ENCODE peak calls at places on chromosomes 6 and 20, in six cellular contexts. H is mesothelial cell of epicardium, Q is glutamatergic neuron, V is GM23338, W is MCF 10A, C is choroid plexus epithelial cell. B is an unnamed sample.

GRCh38 chr6:46862381-46862780 is 59.4 kb downstream of the ADGRF5 start:
- DNase-seq in H (no peak), Q (no peak), V (peak; percentile 57), W (no peak), C (no peak), B (no peak)

GRCh38 chr20:46331612-46332361 is 23.5 kb upstream of the CDH22 start:
- DNase-seq in H (no peak), Q (no peak), V (no peak), W (no peak), C (no peak), B (no peak)

GRCh38 chr20:6769953-6770831 is 2.7 kb downstream of the BMP2 start:
- DNase-seq in H (peak; percentile 61), Q (peak; percentile 36), V (peak; percentile 63), W (no peak), C (peak; percentile 52), B (no peak)

GRCh38 chr6:111761783-111762312 is 111.4 kb downstream of the FYN start:
- DNase-seq in H (no peak), Q (no peak), V (no peak), W (no peak), C (peak; percentile 88), B (no peak)

GRCh38 chr6:168374051-168374502 is 54.5 kb upstream of the DACT2 start:
- DNase-seq in H (no peak), Q (peak; percentile 8), V (no peak), W (no peak), C (no peak), B (no peak)

GRCh38 chr6:164048840-164049239 is 634.3 kb downstream of the QKI start:
- DNase-seq in H (no peak), Q (no peak), V (no peak), W (peak; percentile 8), C (peak; percentile 34), B (no peak)

GRCh38 chr6:168450921-168451320 is 9.9 kb downstream of the SMOC2 start:
- DNase-seq in H (no peak), Q (no peak), V (peak; percentile 61), W (no peak), C (no peak), B (no peak)

GRCh38 chr6:106253731-106254130 is 71.8 kb downstream of the ATG5 start:
- DNase-seq in H (no peak), Q (no peak), V (no peak), W (no peak), C (no peak), B (no peak)

GRCh38 chr20:55882922-55883321 is 122.4 kb downstream of the CBLN4 start:
- DNase-seq in H (no peak), Q (no peak), V (no peak), W (no peak), C (no peak), B (no peak)

GRCh38 chr6:108423982-108424695 is 129.3 kb downstream of the AFG1L start:
- DNase-seq in H (no peak), Q (no peak), V (no peak), W (no peak), C (no peak), B (no peak)

GRCh38 chr6:132236744-132237143 is 164.5 kb downstream of the MOXD1 start:
- DNase-seq in H (no peak), Q (no peak), V (peak; percentile 70), W (no peak), C (peak; percentile 52), B (no peak)
- TF ChIP-seq CTCF in H (no peak), Q (no peak), V (no peak), W (no peak), C (no peak), B (no peak)

DNA sequence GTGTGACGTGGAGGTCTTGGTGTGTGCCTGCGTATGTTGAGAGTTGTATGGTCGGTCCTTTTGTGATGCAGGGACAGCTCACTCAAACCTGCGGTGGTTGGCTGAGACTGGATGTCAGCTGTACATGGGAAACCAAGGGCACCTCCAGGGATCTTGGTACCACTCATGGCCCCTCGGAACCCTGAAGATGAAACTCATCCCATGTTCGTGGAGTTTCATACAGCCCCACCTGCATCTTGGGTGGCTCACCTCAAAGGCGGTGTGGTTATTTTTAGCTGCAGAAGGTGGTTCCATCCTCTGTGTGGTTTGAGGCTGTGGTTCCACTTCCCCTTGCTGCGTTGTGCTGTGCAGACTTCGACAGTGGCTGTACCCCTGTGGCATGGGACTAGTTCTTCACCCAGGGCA is 52.6 kb upstream of the SLC22A1 start:
- DNase-seq in H (no peak), Q (no peak), V (no peak), W (no peak), C (no peak), B (no peak)
- TF ChIP-seq CTCF in H (no peak), Q (no peak), V (no peak), W (no peak), C (no peak), B (no peak)

GRCh38 chr6:36682328-36683144 is 4.0 kb downstream of the CDKN1A start:
- DNase-seq in H (no peak), Q (no peak), V (peak; percentile 43), W (peak; percentile 95), C (peak; percentile 25), B (no peak)
- TF ChIP-seq CTCF in H (no peak), Q (no peak), V (no peak), W (no peak), C (no peak), B (no peak)

DNA sequence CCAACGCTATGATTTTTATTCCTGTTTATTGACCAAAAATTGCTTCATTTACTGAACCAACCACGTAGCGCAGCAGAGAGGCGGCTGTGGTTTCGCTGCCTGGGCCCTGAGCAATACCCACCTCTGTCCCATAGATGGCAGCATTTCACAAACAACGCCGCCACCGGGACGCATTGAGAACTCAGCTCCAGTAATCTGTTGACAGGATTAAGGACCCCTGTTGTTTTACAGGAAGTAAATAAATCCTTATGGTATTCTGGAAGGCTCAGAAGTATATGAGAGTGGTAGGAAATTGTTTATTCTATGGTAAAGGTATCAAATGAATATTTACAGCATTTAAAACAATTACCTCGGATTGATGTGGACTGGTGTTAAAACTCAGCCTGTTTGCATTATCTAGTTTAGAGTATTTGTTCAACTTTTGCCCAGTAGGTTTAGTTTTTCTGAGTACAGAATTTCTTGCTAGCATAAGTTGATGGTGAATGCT is 547.9 kb upstream of the SLC35B3 start:
- DNase-seq in H (peak; percentile 87), Q (peak; percentile 80), V (peak; percentile 85), W (peak; percentile 74), C (peak; percentile 78), B (no peak)
- TF ChIP-seq CTCF in H (peak; percentile 94), Q (peak; percentile 94), V (peak; percentile 98), W (peak; percentile 95), C (peak; percentile 98), B (peak; percentile 86)

DNA sequence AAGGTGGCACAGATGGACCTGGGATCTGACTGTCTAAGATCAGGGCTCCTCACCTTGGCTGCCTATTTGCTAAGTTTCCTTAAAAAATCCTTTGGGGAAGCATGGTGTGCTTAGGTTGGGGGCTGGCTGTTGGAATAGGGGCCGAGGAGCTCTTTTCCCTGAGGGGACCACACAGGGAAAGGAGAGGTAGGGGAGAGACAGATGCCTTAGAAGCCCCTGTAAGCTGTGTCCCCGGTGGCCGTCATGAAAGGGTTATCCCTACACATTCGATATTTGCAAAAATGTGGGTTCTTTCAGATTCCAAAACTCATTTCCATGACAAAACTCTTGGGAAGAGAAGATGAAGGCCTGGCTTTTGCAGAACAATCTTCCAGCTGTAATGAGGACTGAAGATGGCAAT is 53.7 kb downstream of the TOX2 start:
- DNase-seq in H (no peak), Q (no peak), V (no peak), W (no peak), C (no peak), B (no peak)
- TF ChIP-seq CTCF in H (no peak), Q (no peak), V (no peak), W (no peak), C (no peak), B (no peak)

DNA sequence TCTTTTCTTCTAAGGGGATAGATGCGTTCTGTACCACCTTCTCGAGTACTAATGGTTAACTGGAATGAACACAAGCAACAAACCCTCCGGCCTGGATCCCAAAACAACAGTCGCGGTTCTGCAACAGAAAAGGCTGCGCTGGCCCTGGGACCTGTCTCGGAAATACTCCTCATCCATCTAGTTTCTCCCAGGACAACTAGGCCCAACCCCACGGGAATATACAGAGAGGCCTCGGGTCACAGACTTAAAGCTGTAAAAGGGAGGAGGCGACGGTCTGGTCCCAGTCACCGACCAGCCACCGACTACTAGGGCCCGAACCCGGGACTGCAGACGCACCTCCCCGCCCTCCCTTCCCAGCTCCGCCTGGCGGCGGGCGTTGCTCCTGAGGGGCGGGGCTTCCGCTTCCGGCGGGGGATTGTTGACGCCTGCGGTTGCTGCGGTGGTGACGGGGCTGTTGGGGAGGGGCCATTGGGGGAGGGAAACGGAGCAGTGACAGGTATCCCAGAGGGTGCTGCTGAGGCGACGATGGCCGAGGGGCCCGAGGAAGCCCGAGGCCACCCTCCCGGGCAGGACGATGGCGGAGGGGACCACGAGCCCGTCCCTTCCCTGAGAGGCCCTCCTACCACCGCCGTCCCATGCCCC is at the start of gene FAM8A1:
- DNase-seq in H (peak; percentile 91), Q (peak; percentile 99), V (peak; percentile 97), W (peak; percentile 90), C (peak; percentile 86), B (peak; percentile 67)
- TF ChIP-seq CTCF in H (peak; percentile 20), Q (peak; percentile 59), V (peak; percentile 19), W (peak; percentile 37), C (peak; percentile 72), B (no peak)

GRCh38 chr6:157879873-157880254 is 56.8 kb downstream of the SNX9 start:
- DNase-seq in H (no peak), Q (no peak), V (no peak), W (no peak), C (no peak), B (no peak)
- TF ChIP-seq CTCF in H (no peak), Q (no peak), V (no peak), W (no peak), C (no peak), B (no peak)

B was measured in D721Med.